ENCODE peak calls at places on chromosomes 5 and 9, in ten cellular contexts. C, W, V, G, M, I, N, K, J and Z are unnamed samples.

GRCh38 chr9:83027153-83027867 is 35.6 kb downstream of the RASEF start:
- DNase-seq in C (no peak), W (no peak), V (no peak), G (no peak), M (no peak), I (no peak), N (no peak), K (peak), J (no peak), Z (no peak)

GRCh38 chr5:123278284-123278683 is 144.9 kb downstream of the CEP120 start:
- DNase-seq in C (no peak), W (no peak), V (no peak), G (no peak), M (no peak), I (no peak), N (no peak), K (no peak), J (no peak), Z (no peak)

GRCh38 chr9:91253488-91253887 is 108.2 kb downstream of the AUH start:
- DNase-seq in C (no peak), W (no peak), V (no peak), G (peak), M (no peak), I (no peak), N (peak), K (peak), J (no peak), Z (no peak)

GRCh38 chr9:72453797-72454196 is 67.6 kb upstream of the TMC1 start:
- DNase-seq in C (no peak), W (no peak), V (no peak), G (no peak), M (no peak), I (no peak), N (no peak), K (no peak), J (no peak), Z (no peak)

GRCh38 chr9:121720311-121720991 is 69.0 kb downstream of the DAB2IP start:
- DNase-seq in C (peak), W (no peak), V (no peak), G (no peak), M (no peak), I (no peak), N (no peak), K (no peak), J (no peak), Z (no peak)

GRCh38 chr5:123428521-123429220 is 5.5 kb upstream of the CEP120 start:
- DNase-seq in C (no peak), W (peak), V (no peak), G (no peak), M (no peak), I (no peak), N (no peak), K (no peak), J (no peak), Z (no peak)

GRCh38 chr9:132806723-132807421 is 71.2 kb downstream of the AK8 start:
- DNase-seq in C (no peak), W (no peak), V (no peak), G (no peak), M (no peak), I (no peak), N (peak), K (no peak), J (peak), Z (no peak)

GRCh38 chr5:126920291-126920690 is 110.1 kb downstream of the MARCHF3 start:
- DNase-seq in C (no peak), W (no peak), V (no peak), G (no peak), M (no peak), I (no peak), N (no peak), K (no peak), J (no peak), Z (no peak)

GRCh38 chr5:65021527-65022226 is 252.9 kb downstream of the CWC27 start:
- DNase-seq in C (no peak), W (no peak), V (no peak), G (no peak), M (no peak), I (peak), N (no peak), K (no peak), J (no peak), Z (no peak)

GRCh38 chr9:131709741-131710499 is 30.0 kb downstream of the RAPGEF1 start:
- DNase-seq in C (no peak), W (no peak), V (no peak), G (no peak), M (no peak), I (peak), N (peak), K (no peak), J (no peak), Z (no peak)

GRCh38 chr9:120182011-120182410 is 398.0 kb downstream of the CDK5RAP2 start:
- DNase-seq in C (no peak), W (no peak), V (no peak), G (no peak), M (no peak), I (no peak), N (no peak), K (no peak), J (no peak), Z (no peak)

GRCh38 chr5:98128271-98128670 is 645.2 kb upstream of the RGMB start:
- DNase-seq in C (no peak), W (no peak), V (no peak), G (no peak), M (no peak), I (no peak), N (no peak), K (no peak), J (no peak), Z (no peak)

GRCh38 chr5:8057764-8058163 is 188.8 kb downstream of the MTRR start:
- DNase-seq in C (no peak), W (no peak), V (no peak), G (peak), M (no peak), I (no peak), N (no peak), K (no peak), J (no peak), Z (no peak)

GRCh38 chr5:59189482-59189881 is 606.6 kb downstream of the RAB3C start:
- DNase-seq in C (no peak), W (no peak), V (no peak), G (no peak), M (no peak), I (no peak), N (no peak), K (no peak), J (no peak), Z (no peak)

GRCh38 chr5:59187772-59188347 is 605.0 kb downstream of the RAB3C start:
- DNase-seq in C (no peak), W (no peak), V (no peak), G (no peak), M (no peak), I (no peak), N (peak), K (no peak), J (no peak), Z (no peak)

GRCh38 chr5:59186623-59187022 is 603.7 kb downstream of the RAB3C start:
- DNase-seq in C (no peak), W (no peak), V (no peak), G (no peak), M (no peak), I (no peak), N (no peak), K (no peak), J (no peak), Z (no peak)

GRCh38 chr5:59190746-59191145 is 607.9 kb downstream of the RAB3C start:
- DNase-seq in C (no peak), W (no peak), V (no peak), G (no peak), M (no peak), I (no peak), N (no peak), K (no peak), J (no peak), Z (no peak)

DNA sequence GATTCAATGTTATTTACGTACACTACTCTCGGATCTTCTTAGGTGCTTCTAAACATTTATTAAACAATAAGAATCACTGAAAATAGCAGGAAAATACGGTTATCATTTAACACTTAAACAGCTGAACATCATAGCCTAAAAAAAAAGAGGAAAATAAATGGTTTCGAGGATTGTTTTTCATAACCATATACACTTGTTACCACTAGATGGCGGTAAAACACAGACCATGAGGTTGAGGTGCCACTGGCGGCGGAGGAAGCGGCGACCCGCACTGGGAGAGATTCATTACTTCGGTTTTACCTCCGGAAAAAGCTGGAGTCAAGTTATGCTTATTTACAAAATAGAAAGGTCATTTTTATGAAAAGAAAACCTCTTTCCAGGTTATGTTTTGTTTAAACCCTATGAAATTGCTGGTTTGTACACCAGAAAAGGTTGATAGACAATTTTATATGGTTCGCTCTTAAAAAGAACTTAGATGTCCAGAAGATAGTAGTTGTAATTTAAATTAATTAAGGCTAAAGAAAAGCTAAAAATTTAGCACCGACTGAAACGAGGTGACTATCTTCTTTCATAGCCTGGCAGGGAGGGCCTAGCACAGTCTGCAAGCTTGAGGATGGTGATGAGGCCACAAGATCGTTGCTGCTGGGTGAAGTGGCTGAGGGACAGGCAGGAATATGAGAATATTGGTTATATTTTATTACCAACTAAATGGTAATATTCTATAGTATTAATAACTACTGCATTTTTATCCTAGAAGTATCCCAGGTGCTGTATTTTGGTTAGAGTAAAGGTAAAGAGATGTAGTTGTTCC is 605.7 kb downstream of the RAB3C start:
- DNase-seq in C (peak), W (peak), V (peak), G (peak), M (peak), I (no peak), N (peak), K (peak), J (peak), Z (peak)
- TF ChIP-seq POLR2AphosphoS5 in C (peak), W (no peak), V (peak), G (no peak), M (no peak), I (no peak), N (no peak), K (no peak), J (no peak), Z (no peak)

GRCh38 chr5:3114467-3114866 is 363.0 kb upstream of the IRX2 start:
- DNase-seq in C (no peak), W (no peak), V (peak), G (no peak), M (no peak), I (no peak), N (no peak), K (no peak), J (no peak), Z (no peak)
- H3K27ac ChIP-seq in C (no peak), W (no peak), V (no peak), G (no peak), M (no peak), I (no peak), N (no peak), K (no peak), J (no peak), Z (no peak)

DNA sequence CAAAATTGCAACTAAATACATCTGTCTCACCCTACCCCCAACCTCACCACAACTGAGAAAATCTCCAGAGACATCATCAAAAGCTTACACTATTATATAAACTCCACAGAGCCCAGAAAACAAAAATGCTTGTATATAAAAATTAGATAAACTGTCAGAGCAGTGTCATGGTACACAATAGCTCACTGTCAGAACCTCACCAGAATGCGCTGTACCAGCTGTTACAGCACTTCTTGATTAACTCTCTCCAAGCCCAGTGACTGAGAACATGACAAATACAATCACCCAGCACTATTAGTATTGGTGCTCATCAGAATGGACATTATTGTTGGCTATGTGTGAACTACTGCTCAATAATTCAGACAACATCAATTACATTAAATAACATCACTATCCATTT is 65.7 kb downstream of the ZDHHC21 start:
- DNase-seq in C (no peak), W (no peak), V (no peak), G (no peak), M (no peak), I (no peak), N (no peak), K (no peak), J (no peak), Z (no peak)
- TF ChIP-seq POLR2AphosphoS5 in C (no peak), W (no peak), V (no peak), G (no peak), M (no peak), I (no peak), N (no peak), K (no peak), J (no peak), Z (no peak)

GRCh38 chr5:119309290-119309818 is 46.5 kb upstream of the TNFAIP8 start:
- DNase-seq in C (no peak), W (no peak), V (no peak), G (no peak), M (no peak), I (no peak), N (no peak), K (no peak), J (no peak), Z (no peak)
- H3K27ac ChIP-seq in C (peak), W (no peak), V (no peak), G (peak), M (peak), I (peak), N (no peak), K (no peak), J (no peak), Z (peak)